ENCODE peak calls at places on chromosomes 6 and 20, in seven cellular contexts. One of them, this sample, is unnamed.
A peak's percentile ranks its signal among the peaks of the same experiment; 100 is the strongest.

GRCh38 chr20:5680227-5680626 is 70.0 kb upstream of the SHLD1 start:
- DNase-seq in smooth muscle cell of the brain vasculature: no peak
- DNase-seq in fibroblast of the conjunctiva: no peak
- DNase-seq in colonic mucosa: no peak
- DNase-seq in non-pigmented ciliary epithelial cell: no peak
- DNase-seq in activated T-helper 1 cell treated with Interleukin-2 at 50 U/mL for 16 hours: no peak
- DNase-seq in body of pancreas: no peak
- DNase-seq in this sample: no peak

GRCh38 chr6:145977881-145978280 is 13.7 kb upstream of the SHPRH start:
- DNase-seq in smooth muscle cell of the brain vasculature: no peak
- DNase-seq in fibroblast of the conjunctiva: no peak
- DNase-seq in colonic mucosa: no peak
- DNase-seq in non-pigmented ciliary epithelial cell: no peak
- DNase-seq in activated T-helper 1 cell treated with Interleukin-2 at 50 U/mL for 16 hours: no peak
- DNase-seq in body of pancreas: no peak
- DNase-seq in this sample: no peak

GRCh38 chr6:166296035-166296883 is 11.9 kb downstream of the PRR18 start:
- DNase-seq in smooth muscle cell of the brain vasculature: no peak
- DNase-seq in fibroblast of the conjunctiva: no peak
- DNase-seq in colonic mucosa: no peak
- DNase-seq in non-pigmented ciliary epithelial cell: no peak
- DNase-seq in activated T-helper 1 cell treated with Interleukin-2 at 50 U/mL for 16 hours: no peak
- DNase-seq in body of pancreas: no peak
- DNase-seq in this sample: no peak

GRCh38 chr6:97626586-97627441 is 343.8 kb upstream of the MMS22L start:
- DNase-seq in smooth muscle cell of the brain vasculature: no peak
- DNase-seq in fibroblast of the conjunctiva: peak; percentile 10
- DNase-seq in colonic mucosa: no peak
- DNase-seq in non-pigmented ciliary epithelial cell: no peak
- DNase-seq in activated T-helper 1 cell treated with Interleukin-2 at 50 U/mL for 16 hours: no peak
- DNase-seq in body of pancreas: no peak
- DNase-seq in this sample: no peak

GRCh38 chr6:155325700-155326516 is 11.6 kb upstream of the TFB1M start:
- DNase-seq in smooth muscle cell of the brain vasculature: no peak
- DNase-seq in fibroblast of the conjunctiva: no peak
- DNase-seq in colonic mucosa: no peak
- DNase-seq in non-pigmented ciliary epithelial cell: no peak
- DNase-seq in activated T-helper 1 cell treated with Interleukin-2 at 50 U/mL for 16 hours: no peak
- DNase-seq in body of pancreas: no peak
- DNase-seq in this sample: no peak

GRCh38 chr6:147131728-147132127 is 72.5 kb upstream of the STXBP5 start:
- DNase-seq in smooth muscle cell of the brain vasculature: no peak
- DNase-seq in fibroblast of the conjunctiva: peak; percentile 21
- DNase-seq in colonic mucosa: no peak
- DNase-seq in non-pigmented ciliary epithelial cell: no peak
- DNase-seq in activated T-helper 1 cell treated with Interleukin-2 at 50 U/mL for 16 hours: no peak
- DNase-seq in body of pancreas: no peak
- DNase-seq in this sample: no peak

GRCh38 chr20:34948030-34948429 is 7.6 kb downstream of the GSS start:
- DNase-seq in smooth muscle cell of the brain vasculature: no peak
- DNase-seq in fibroblast of the conjunctiva: no peak
- DNase-seq in colonic mucosa: no peak
- DNase-seq in non-pigmented ciliary epithelial cell: peak; percentile 65
- DNase-seq in activated T-helper 1 cell treated with Interleukin-2 at 50 U/mL for 16 hours: no peak
- DNase-seq in body of pancreas: no peak
- DNase-seq in this sample: no peak

GRCh38 chr6:1705183-1705582 is 95.5 kb downstream of the FOXC1 start:
- DNase-seq in smooth muscle cell of the brain vasculature: no peak
- DNase-seq in fibroblast of the conjunctiva: no peak
- DNase-seq in colonic mucosa: no peak
- DNase-seq in non-pigmented ciliary epithelial cell: no peak
- DNase-seq in activated T-helper 1 cell treated with Interleukin-2 at 50 U/mL for 16 hours: no peak
- DNase-seq in body of pancreas: no peak
- DNase-seq in this sample: no peak

GRCh38 chr6:72788188-72788587 is 166.3 kb downstream of the KCNQ5 start:
- DNase-seq in smooth muscle cell of the brain vasculature: no peak
- DNase-seq in fibroblast of the conjunctiva: no peak
- DNase-seq in colonic mucosa: no peak
- DNase-seq in non-pigmented ciliary epithelial cell: no peak
- DNase-seq in activated T-helper 1 cell treated with Interleukin-2 at 50 U/mL for 16 hours: no peak
- DNase-seq in body of pancreas: no peak
- DNase-seq in this sample: no peak

GRCh38 chr20:10492844-10493243 is 57.7 kb downstream of the SLX4IP start:
- DNase-seq in smooth muscle cell of the brain vasculature: no peak
- DNase-seq in fibroblast of the conjunctiva: no peak
- DNase-seq in colonic mucosa: no peak
- DNase-seq in non-pigmented ciliary epithelial cell: no peak
- DNase-seq in activated T-helper 1 cell treated with Interleukin-2 at 50 U/mL for 16 hours: no peak
- DNase-seq in body of pancreas: no peak
- DNase-seq in this sample: no peak

GRCh38 chr6:107154131-107154906 is 39.0 kb upstream of the BEND3 start:
- DNase-seq in smooth muscle cell of the brain vasculature: no peak
- DNase-seq in fibroblast of the conjunctiva: no peak
- DNase-seq in colonic mucosa: peak; percentile 39
- DNase-seq in non-pigmented ciliary epithelial cell: no peak
- DNase-seq in activated T-helper 1 cell treated with Interleukin-2 at 50 U/mL for 16 hours: no peak
- DNase-seq in body of pancreas: peak; percentile 59
- DNase-seq in this sample: no peak

GRCh38 chr20:4160761-4161305 is 145.5 kb upstream of the RNF24 start:
- DNase-seq in smooth muscle cell of the brain vasculature: peak; percentile 50
- DNase-seq in fibroblast of the conjunctiva: peak; percentile 20
- DNase-seq in colonic mucosa: no peak
- DNase-seq in non-pigmented ciliary epithelial cell: no peak
- DNase-seq in activated T-helper 1 cell treated with Interleukin-2 at 50 U/mL for 16 hours: no peak
- DNase-seq in body of pancreas: no peak
- DNase-seq in this sample: no peak

GRCh38 chr6:156890627-156891300 is 113.6 kb downstream of the ARID1B start:
- DNase-seq in smooth muscle cell of the brain vasculature: no peak
- DNase-seq in fibroblast of the conjunctiva: no peak
- DNase-seq in colonic mucosa: no peak
- DNase-seq in non-pigmented ciliary epithelial cell: no peak
- DNase-seq in activated T-helper 1 cell treated with Interleukin-2 at 50 U/mL for 16 hours: no peak
- DNase-seq in body of pancreas: no peak
- DNase-seq in this sample: no peak

GRCh38 chr6:1316482-1317220 is 4.8 kb downstream of the FOXQ1 start:
- DNase-seq in smooth muscle cell of the brain vasculature: no peak
- DNase-seq in fibroblast of the conjunctiva: no peak
- DNase-seq in colonic mucosa: no peak
- DNase-seq in non-pigmented ciliary epithelial cell: no peak
- DNase-seq in activated T-helper 1 cell treated with Interleukin-2 at 50 U/mL for 16 hours: no peak
- DNase-seq in body of pancreas: peak; percentile 49
- DNase-seq in this sample: peak; percentile 65

GRCh38 chr20:47754301-47754700 is 31.0 kb downstream of the SULF2 start:
- DNase-seq in smooth muscle cell of the brain vasculature: no peak
- DNase-seq in fibroblast of the conjunctiva: no peak
- DNase-seq in colonic mucosa: no peak
- DNase-seq in non-pigmented ciliary epithelial cell: no peak
- DNase-seq in activated T-helper 1 cell treated with Interleukin-2 at 50 U/mL for 16 hours: no peak
- DNase-seq in body of pancreas: no peak
- DNase-seq in this sample: no peak

GRCh38 chr6:28982476-28983266 is 22.4 kb downstream of the ZNF311 start:
- DNase-seq in smooth muscle cell of the brain vasculature: no peak
- DNase-seq in fibroblast of the conjunctiva: peak; percentile 44
- DNase-seq in colonic mucosa: no peak
- DNase-seq in non-pigmented ciliary epithelial cell: no peak
- DNase-seq in activated T-helper 1 cell treated with Interleukin-2 at 50 U/mL for 16 hours: no peak
- DNase-seq in body of pancreas: no peak
- DNase-seq in this sample: no peak

GRCh38 chr20:1861347-1861987 is 33.7 kb upstream of the SIRPA start:
- DNase-seq in smooth muscle cell of the brain vasculature: no peak
- DNase-seq in fibroblast of the conjunctiva: no peak
- DNase-seq in colonic mucosa: peak; percentile 75
- DNase-seq in non-pigmented ciliary epithelial cell: no peak
- DNase-seq in activated T-helper 1 cell treated with Interleukin-2 at 50 U/mL for 16 hours: no peak
- DNase-seq in body of pancreas: no peak
- DNase-seq in this sample: no peak

This sample was measured in 8988T.